ENCODE peak calls at places on chromosome 4, in nine cellular contexts. Q, V, E, S, X, J, W, L and C are unnamed samples.
A peak's percentile ranks its signal among the peaks of the same experiment; 100 is the strongest.

GRCh38 chr4:100312615-100313355 is 122.5 kb upstream of the DDIT4L start:
- DNase-seq in Q (no peak), J (no peak), X (no peak), L (peak; percentile 56), S (no peak), V (no peak), W (no peak), E (no peak), C (no peak)

GRCh38 chr4:43275779-43276178 is 383.3 kb downstream of the GRXCR1 start:
- DNase-seq in Q (no peak), E (no peak), V (no peak), S (no peak), X (no peak), J (no peak), L (no peak), W (no peak), C (no peak)

GRCh38 chr4:161466321-161466720 is 697.5 kb downstream of the FSTL5 start:
- DNase-seq in W (no peak), Q (no peak), V (no peak), S (no peak), L (no peak), J (no peak), E (no peak), X (no peak), C (no peak)

GRCh38 chr4:177052211-177052725 is 257.4 kb upstream of the NEIL3 start:
- DNase-seq in J (no peak), L (no peak), W (no peak), E (no peak), V (no peak), Q (no peak), S (no peak), X (no peak), C (peak; percentile 42)

GRCh38 chr4:71304289-71304850 is 34.5 kb upstream of the SLC4A4 start:
- DNase-seq in W (no peak), J (no peak), V (no peak), S (peak; percentile 35), E (no peak), X (no peak), L (no peak), Q (no peak), C (no peak)

GRCh38 chr4:144562019-144562740 is 83.8 kb upstream of the HHIP start:
- DNase-seq in E (peak; percentile 23), S (no peak), W (no peak), L (peak; percentile 23), Q (peak; percentile 34), X (no peak), J (no peak), V (no peak), C (no peak)

GRCh38 chr4:62835579-62835978 is 1573.7 kb downstream of the TECRL start:
- DNase-seq in S (no peak), L (no peak), E (no peak), W (no peak), Q (no peak), X (no peak), V (no peak), J (no peak), C (no peak)

GRCh38 chr4:124953059-124953850 is 240.7 kb upstream of the ANKRD50 start:
- DNase-seq in Q (no peak), E (no peak), X (peak; percentile 28), S (peak; percentile 88), V (no peak), W (no peak), J (no peak), L (peak; percentile 86), C (peak; percentile 18)

GRCh38 chr4:58849026-58849425 is 1738.8 kb upstream of the IGFBP7 start:
- DNase-seq in S (no peak), J (no peak), Q (no peak), W (no peak), V (no peak), X (no peak), L (no peak), E (no peak), C (no peak)

GRCh38 chr4:8329859-8330761 is 60.6 kb downstream of the HTRA3 start:
- DNase-seq in Q (no peak), J (no peak), W (no peak), L (no peak), E (no peak), X (no peak), V (peak; percentile 4), S (no peak), C (peak; percentile 58)

GRCh38 chr4:14871676-14872430 is 130.4 kb upstream of the CPEB2 start:
- DNase-seq in Q (no peak), X (no peak), L (peak; percentile 40), J (no peak), V (peak; percentile 27), W (peak; percentile 25), S (no peak), E (no peak), C (no peak)

GRCh38 chr4:5900844-5901243 is 8.0 kb upstream of the CRMP1 start:
- DNase-seq in L (no peak), Q (no peak), W (no peak), J (no peak), X (no peak), E (no peak), S (no peak), V (no peak), C (no peak)

DNA sequence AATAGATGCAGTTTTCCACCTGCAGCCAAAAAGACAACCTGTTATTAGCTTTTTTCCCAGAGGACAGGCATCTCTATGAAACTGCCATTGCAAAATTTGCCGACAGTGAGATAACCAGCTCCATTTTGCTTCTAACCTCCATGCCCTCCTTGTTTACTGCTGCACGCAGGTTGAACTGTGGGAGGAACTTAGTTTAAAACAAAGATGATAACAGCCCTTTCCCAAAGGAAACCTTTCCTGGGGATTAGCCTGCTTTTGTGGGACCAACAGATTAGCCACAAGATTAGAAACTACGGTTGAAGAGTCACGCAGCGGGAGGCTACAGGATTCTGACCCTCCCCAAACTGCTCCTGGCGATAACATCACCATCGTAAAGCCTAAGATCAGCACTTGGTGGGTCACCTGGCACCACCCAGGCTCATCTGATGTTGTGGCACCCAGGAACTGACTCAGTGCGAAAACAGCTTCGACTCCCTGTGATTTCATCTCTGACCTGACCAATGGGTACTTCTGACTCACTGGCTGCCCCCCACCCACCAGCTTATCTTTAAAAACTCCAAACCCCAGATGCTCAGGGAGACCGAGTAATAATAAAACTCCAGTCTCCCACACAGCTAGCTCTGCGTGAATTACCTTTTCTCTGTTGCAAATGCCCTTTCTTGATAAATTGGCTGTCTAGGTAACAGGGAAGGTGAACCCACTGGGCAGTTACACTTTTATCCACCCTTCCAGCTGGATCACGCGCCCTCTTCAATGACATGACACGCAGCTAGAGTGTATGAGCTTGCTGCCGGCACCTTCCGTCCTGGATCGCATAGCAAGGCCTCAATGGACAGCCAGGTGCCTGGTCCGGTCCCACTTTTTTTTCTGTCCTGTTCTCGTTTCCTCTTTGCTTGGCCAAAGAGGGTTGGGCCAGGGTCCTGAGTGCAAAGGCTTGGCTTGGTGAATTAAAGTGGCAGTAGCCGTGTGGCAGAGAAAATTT is 27.2 kb downstream of the NOP14 start:
- DNase-seq in V (no peak), E (peak; percentile 47), J (no peak), X (no peak), S (peak; percentile 82), L (peak; percentile 57), Q (no peak), W (peak; percentile 40), C (peak; percentile 88)
- H3K4me3 ChIP-seq in V (peak overlapping the region; percentile 78), E (peak overlapping the region; percentile 90), J (peak overlapping the region; percentile 90), X (peak overlapping the region; percentile 77), S (peak overlapping the region; percentile 86), L (peak overlapping the region; percentile 73), Q (no peak overlapping the region), W (peak overlapping the region; percentile 90), C (peak overlapping the region; percentile 95)

DNA sequence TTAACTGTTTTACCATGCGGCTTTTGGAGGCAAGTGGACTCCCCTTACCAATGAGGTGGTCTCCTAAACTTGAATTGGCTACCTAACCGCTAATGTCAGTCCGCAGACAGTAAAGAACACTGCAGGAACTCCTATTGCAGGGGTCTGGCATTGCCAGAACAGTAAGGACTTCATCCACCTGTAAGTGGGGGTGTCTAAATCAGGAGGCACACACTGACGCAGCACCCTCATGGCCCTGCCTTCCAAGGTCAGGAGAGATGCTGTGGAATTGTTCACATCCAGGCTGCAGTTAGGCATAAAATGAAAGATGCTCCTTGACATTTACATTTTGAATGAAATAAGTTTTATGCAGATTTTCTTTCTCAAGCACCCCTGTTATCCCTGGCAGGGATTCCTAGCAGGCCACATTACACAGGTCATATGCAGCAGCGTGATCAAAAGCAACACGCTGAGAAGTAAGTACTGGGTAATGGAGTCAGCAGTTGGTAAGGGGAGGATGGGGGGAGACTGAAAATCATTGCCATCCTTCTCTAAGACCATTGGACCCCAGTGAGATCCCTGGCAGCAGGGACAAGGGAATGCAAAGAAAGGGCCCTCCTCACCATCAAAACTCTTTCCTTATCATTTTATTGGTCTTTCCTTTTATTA is 3.8 kb downstream of the PPARGC1A start:
- DNase-seq in J (no peak), S (no peak), Q (no peak), V (no peak), E (no peak), W (no peak), L (no peak), X (no peak), C (no peak)
- H3K4me3 ChIP-seq in J (peak overlapping the region; percentile 61), S (no peak overlapping the region), Q (no peak overlapping the region), V (peak overlapping the region; percentile 60), E (no peak overlapping the region), W (no peak overlapping the region), L (no peak overlapping the region), X (no peak overlapping the region), C (no peak overlapping the region)

DNA sequence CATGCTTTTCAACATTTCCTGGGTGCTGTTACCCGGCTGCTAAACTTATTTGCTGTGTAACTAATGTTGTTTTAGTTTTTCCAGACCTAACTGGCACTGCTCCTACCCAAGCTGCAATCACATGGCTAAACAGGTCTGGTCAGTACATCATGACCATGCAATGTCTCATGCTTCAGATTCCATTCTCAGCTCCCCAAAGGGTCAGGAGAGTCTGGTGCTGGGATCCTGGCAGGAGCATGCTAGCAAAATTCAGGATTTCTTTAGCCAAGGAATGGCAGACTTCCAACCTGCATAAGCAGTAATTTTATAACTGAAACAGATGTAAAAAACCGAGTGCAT is 12.6 kb upstream of the CENPU start:
- DNase-seq in S (peak; percentile 84), Q (peak; percentile 65), J (peak; percentile 40), V (no peak), W (no peak), L (peak; percentile 91), X (peak; percentile 77), E (peak; percentile 58), C (peak; percentile 97)
- H3K4me3 ChIP-seq in S (peak overlapping the region; percentile 18), Q (no peak overlapping the region), J (peak overlapping the region; percentile 2), V (no peak overlapping the region), W (no peak overlapping the region), L (no peak overlapping the region), X (no peak overlapping the region), E (no peak overlapping the region), C (peak overlapping the region; percentile 46)

GRCh38 chr4:4866124-4866832 is 6.8 kb downstream of the MSX1 start:
- DNase-seq in V (no peak), L (no peak), Q (no peak), E (peak; percentile 35), W (no peak), S (no peak), J (no peak), X (no peak), C (peak; percentile 94)

GRCh38 chr4:4864443-4864939 is 5.0 kb downstream of the MSX1 start:
- DNase-seq in J (no peak), V (no peak), W (no peak), Q (no peak), S (no peak), E (no peak), X (no peak), L (no peak), C (no peak)

GRCh38 chr4:4866833-4867744 is 7.6 kb downstream of the MSX1 start:
- DNase-seq in V (no peak), E (peak; percentile 77), Q (no peak), J (peak; percentile 46), L (peak; percentile 47), W (no peak), X (no peak), S (no peak), C (no peak)

GRCh38 chr4:4865705-4866123 is 6.2 kb downstream of the MSX1 start:
- DNase-seq in Q (no peak), V (no peak), J (no peak), W (no peak), S (no peak), L (no peak), E (no peak), X (no peak), C (no peak)

GRCh38 chr4:4864940-4865704 is 5.7 kb downstream of the MSX1 start:
- DNase-seq in E (peak; percentile 17), V (no peak), L (no peak), W (no peak), X (no peak), J (no peak), Q (no peak), S (no peak), C (no peak)
- H3K4me3 ChIP-seq in E (no peak overlapping the region), V (no peak overlapping the region), L (no peak overlapping the region), W (peak overlapping the region; percentile 39), X (peak overlapping the region; percentile 27), J (no peak overlapping the region), Q (no peak overlapping the region), S (peak overlapping the region; percentile 50), C (no peak overlapping the region)